ENCODE peak calls at places on chromosome 7, in nine cellular contexts. U is heart left ventricle, O is erythroblast, G is esophagus squamous epithelium, T is GM12878, J is GM12891, R is spleen, N is adrenal gland, C is K562. P is an unnamed sample.

GRCh38 chr7:29482056-29482455 is 81.6 kb upstream of the PRR15 start:
- DNase-seq in U (no peak), O (no peak), N (no peak), T (no peak), C (no peak), J (no peak), G (no peak), R (no peak), P (no peak)

GRCh38 chr7:47759056-47759706 is 177.3 kb upstream of the TNS3 start:
- DNase-seq in U (no peak), G (no peak), N (no peak), J (no peak), C (no peak), R (no peak), O (no peak), T (no peak), P (no peak)

GRCh38 chr7:70446448-70447143 is 685.3 kb upstream of the GALNT17 start:
- DNase-seq in J (no peak), U (no peak), O (no peak), T (no peak), C (no peak), N (no peak), R (no peak), G (no peak), P (no peak)

GRCh38 chr7:75772081-75773077 is at the start of gene CCL26:
- DNase-seq in N (peak; percentile 53), R (no peak), G (no peak), T (no peak), J (no peak), O (no peak), U (peak; percentile 61), C (no peak), P (peak; percentile 36)

GRCh38 chr7:337567-337951 is 47.6 kb downstream of the FOXL3 start:
- DNase-seq in U (no peak), R (no peak), N (no peak), C (no peak), G (no peak), T (no peak), J (no peak), O (no peak), P (no peak)

GRCh38 chr7:112843151-112843550 is 53.0 kb upstream of the TMEM168 start:
- DNase-seq in R (no peak), C (no peak), G (no peak), T (no peak), U (no peak), N (no peak), J (no peak), O (no peak), P (no peak)

GRCh38 chr7:139889186-139889871 is 60.3 kb downstream of the TBXAS1 start:
- DNase-seq in N (no peak), U (no peak), C (no peak), J (no peak), G (no peak), T (no peak), O (no peak), R (no peak), P (no peak)

GRCh38 chr7:106808967-106809635 is 56.0 kb upstream of the PIK3CG start:
- DNase-seq in U (no peak), R (no peak), C (no peak), O (no peak), N (no peak), G (no peak), T (no peak), J (no peak), P (no peak)

GRCh38 chr7:144826248-144826647 is 9.6 kb downstream of the TPK1 start:
- DNase-seq in C (no peak), T (no peak), O (no peak), J (no peak), N (no peak), G (no peak), U (no peak), R (no peak), P (no peak)

GRCh38 chr7:45967591-45968157 is 46.6 kb upstream of the IGFBP3 start:
- DNase-seq in U (no peak), O (no peak), T (no peak), R (no peak), N (no peak), J (no peak), C (no peak), G (no peak), P (no peak)

GRCh38 chr7:106957766-106958165 is 86.7 kb upstream of the PRKAR2B start:
- DNase-seq in T (no peak), G (no peak), U (peak; percentile 30), J (no peak), R (no peak), N (peak; percentile 43), O (no peak), C (no peak), P (no peak)

GRCh38 chr7:103373866-103374643 is 26.6 kb downstream of the PSMC2 start:
- DNase-seq in U (no peak), O (no peak), J (no peak), N (no peak), R (no peak), G (no peak), T (no peak), C (no peak), P (no peak)

GRCh38 chr7:7489546-7489945 is 46.1 kb downstream of the COL28A1 start:
- DNase-seq in T (no peak), R (no peak), O (no peak), C (no peak), G (no peak), U (no peak), J (no peak), N (no peak), P (no peak)

GRCh38 chr7:75982306-75983064 is 11.9 kb downstream of the TMEM120A start:
- DNase-seq in O (no peak), G (no peak), R (peak; percentile 56), C (no peak), N (peak; percentile 67), T (no peak), U (peak; percentile 31), J (no peak), P (no peak)

GRCh38 chr7:40586197-40586596 is 451.4 kb downstream of the SUGCT start:
- DNase-seq in T (no peak), C (no peak), N (no peak), J (no peak), R (no peak), O (no peak), U (no peak), G (no peak), P (peak; percentile 23)

GRCh38 chr7:134741901-134742635 is 37.4 kb upstream of the CALD1 start:
- DNase-seq in G (no peak), U (peak; percentile 56), T (no peak), R (no peak), N (no peak), O (no peak), J (no peak), C (no peak), P (no peak)

GRCh38 chr7:28536259-28536658 is 123.9 kb downstream of the CREB5 start:
- DNase-seq in R (no peak), G (no peak), O (no peak), C (no peak), N (peak; percentile 6), T (no peak), J (no peak), U (no peak), P (peak; percentile 29)

GRCh38 chr7:135382162-135382561 is 127.7 kb downstream of the CNOT4 start:
- DNase-seq in C (no peak), N (no peak), O (no peak), U (no peak), G (no peak), J (no peak), R (no peak), T (no peak), P (no peak)

GRCh38 chr7:84553711-84554110 is 359.1 kb upstream of the SEMA3A start:
- DNase-seq in N (no peak), J (no peak), U (no peak), G (no peak), O (no peak), T (no peak), R (no peak), C (no peak), P (no peak)

GRCh38 chr7:92833024-92833765 is 3.2 kb downstream of the CDK6 start:
- DNase-seq in T (no peak), N (peak; percentile 89), G (peak; percentile 32), O (peak; percentile 91), C (peak; percentile 25), U (peak; percentile 87), R (peak; percentile 98), J (no peak), P (peak; percentile 52)
- TF ChIP-seq POLR2A in T (peak; percentile 77), N (no peak), G (no peak), O (no peak), C (no peak), U (peak; percentile 25), R (no peak), J (no peak), P (no peak)

GRCh38 chr7:124553485-124553884 is 212.1 kb downstream of the GPR37 start:
- DNase-seq in O (no peak), N (no peak), T (no peak), G (no peak), C (no peak), J (no peak), R (no peak), U (no peak), P (no peak)
- TF ChIP-seq POLR2A in O (no peak), N (no peak), T (no peak), G (no peak), C (no peak), J (no peak), R (no peak), U (no peak), P (no peak)

DNA sequence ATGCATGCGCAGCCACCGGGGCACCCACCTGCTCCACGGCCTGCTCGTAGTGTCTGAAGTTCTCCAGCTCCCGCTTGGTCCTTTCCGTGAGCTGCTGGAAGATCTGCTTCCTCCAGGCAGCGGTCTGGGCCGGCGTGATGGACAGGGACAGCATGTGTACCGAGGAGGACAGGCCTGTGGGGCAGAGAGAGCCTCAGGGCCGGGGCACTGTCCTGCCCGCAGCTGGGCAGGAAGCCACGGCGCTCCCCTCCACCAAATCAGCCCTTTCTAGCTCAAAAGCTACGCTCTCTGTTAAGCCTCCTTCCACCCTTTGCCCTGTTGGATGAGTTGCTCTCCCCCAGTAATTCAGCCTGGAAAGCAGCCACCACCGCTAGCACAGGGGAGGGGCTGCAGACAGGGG is 19.2 kb downstream of the TECPR1 start:
- DNase-seq in T (no peak), R (no peak), J (no peak), N (no peak), O (no peak), C (no peak), G (no peak), U (no peak), P (no peak)
- TF ChIP-seq POLR2A in T (no peak), R (no peak), J (no peak), N (no peak), O (no peak), C (no peak), G (no peak), U (no peak), P (no peak)

GRCh38 chr7:32957326-32958045 is at the start of gene FKBP9:
- DNase-seq in U (peak; percentile 90), N (peak; percentile 77), J (peak; percentile 78), T (no peak), C (peak; percentile 94), G (no peak), R (peak; percentile 92), O (peak; percentile 79), P (peak; percentile 99)
- TF ChIP-seq POLR2A in U (peak; percentile 85), N (peak; percentile 66), J (no peak), T (peak; percentile 46), C (peak; percentile 70), G (no peak), R (no peak), O (peak; percentile 32), P (peak; percentile 97)

GRCh38 chr7:100966542-100967291 is 2.6 kb upstream of the MUC12 start:
- DNase-seq in O (no peak), U (no peak), C (no peak), J (no peak), T (no peak), R (no peak), N (no peak), G (no peak), P (no peak)
- TF ChIP-seq POLR2A in O (no peak), U (no peak), C (no peak), J (no peak), T (no peak), R (no peak), N (no peak), G (no peak), P (no peak)